ENCODE peak calls at places on chromosomes 6 and 20, in six cellular contexts. D is PC-3, J is cardiac fibroblast, I is GM13977, K is GM10248, M is heart left ventricle. L is an unnamed sample.

GRCh38 chr6:161963634-161964244 is 689.9 kb upstream of the AGPAT4 start:
- DNase-seq in M (no peak), D (no peak), J (no peak), I (no peak), K (no peak), L (no peak)

GRCh38 chr6:149264629-149265028 is 52.9 kb upstream of the TAB2 start:
- DNase-seq in J (no peak), M (no peak), K (no peak), D (no peak), I (no peak), L (no peak)

GRCh38 chr6:90374201-90374600 is 77.6 kb upstream of the BACH2 start:
- DNase-seq in M (no peak), D (no peak), K (no peak), I (no peak), J (no peak), L (no peak)

GRCh38 chr20:60474385-60474910 is 516.2 kb downstream of the CDH26 start:
- DNase-seq in D (no peak), I (no peak), J (no peak), M (no peak), K (no peak), L (no peak)

GRCh38 chr6:144285548-144285797 is 338 bp downstream of the UTRN start:
- DNase-seq in M (no peak), J (no peak), I (no peak), D (peak), K (no peak), L (peak)

GRCh38 chr20:1294497-1294896 is 28.4 kb downstream of the SNPH start:
- DNase-seq in K (no peak), J (no peak), I (no peak), D (no peak), M (no peak), L (no peak)

GRCh38 chr6:135901776-135902524 is 50.4 kb downstream of the PDE7B start:
- DNase-seq in D (no peak), J (peak), M (no peak), I (no peak), K (no peak), L (no peak)

GRCh38 chr20:46666818-46667515 is 15.7 kb upstream of the SLC13A3 start:
- DNase-seq in I (no peak), D (no peak), K (no peak), M (no peak), J (no peak), L (no peak)

GRCh38 chr20:8480597-8480996 is 348.5 kb downstream of the PLCB1 start:
- DNase-seq in I (no peak), J (no peak), K (no peak), D (no peak), M (no peak), L (no peak)

GRCh38 chr6:39003072-39003471 is 45.5 kb upstream of the GLP1R start:
- DNase-seq in M (no peak), I (no peak), J (peak), D (peak), K (no peak), L (no peak)

GRCh38 chr6:144417686-144418085 is 132.6 kb downstream of the UTRN start:
- DNase-seq in I (no peak), M (no peak), J (peak), D (peak), K (no peak), L (no peak)

GRCh38 chr6:168122011-168122410 is 43.0 kb upstream of the FRMD1 start:
- DNase-seq in K (no peak), M (no peak), I (peak), J (no peak), D (no peak), L (no peak)

GRCh38 chr20:44083220-44083933 is 103.6 kb downstream of the JPH2 start:
- DNase-seq in D (peak), J (peak), I (no peak), K (no peak), M (peak), L (no peak)

GRCh38 chr6:28953039-28953872 is 29.5 kb upstream of the TRIM27 start:
- DNase-seq in K (peak), J (peak), I (peak), D (peak), M (no peak), L (peak)

GRCh38 chr6:148551226-148551625 is 195.6 kb upstream of the UST start:
- DNase-seq in D (no peak), K (no peak), M (no peak), I (no peak), J (no peak), L (no peak)

GRCh38 chr20:62743777-62744317 is 35.2 kb downstream of the NTSR1 start:
- DNase-seq in J (no peak), K (no peak), D (no peak), I (no peak), M (peak), L (peak)

GRCh38 chr6:137661601-137662000 is 167.4 kb upstream of the OLIG3 start:
- DNase-seq in M (no peak), D (peak), J (peak), K (no peak), I (no peak), L (no peak)

GRCh38 chr6:159043236-159043635 is 1.6 kb downstream of the TAGAP start:
- DNase-seq in D (no peak), I (no peak), J (no peak), M (no peak), K (no peak), L (no peak)

DNA sequence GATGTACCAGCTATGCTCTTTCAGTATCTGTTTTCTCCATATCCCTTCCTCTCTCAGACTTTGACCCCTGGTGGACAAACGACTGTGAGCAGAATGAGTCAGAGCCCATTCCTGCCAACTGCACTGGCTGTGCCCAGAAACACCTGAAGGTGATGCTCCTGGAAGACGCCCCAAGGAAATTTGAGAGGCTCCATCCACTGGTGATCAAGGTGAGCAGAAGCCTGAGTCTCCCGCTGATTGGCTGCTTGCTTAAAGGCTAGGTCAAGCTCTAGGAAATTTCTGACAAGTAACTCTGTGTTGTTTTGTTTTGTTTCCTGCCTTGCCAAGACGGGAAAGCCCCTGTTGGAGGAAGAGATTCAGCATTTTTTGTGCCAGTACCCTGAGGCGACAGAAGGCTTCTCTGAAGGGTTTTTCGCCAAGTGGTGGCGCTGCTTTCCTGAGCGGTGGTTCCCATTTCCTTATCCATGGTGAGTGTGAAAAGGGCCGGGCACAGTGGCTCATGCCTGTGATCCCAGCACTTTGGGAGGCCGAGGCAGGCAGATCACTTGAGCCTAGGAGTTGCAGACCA is 28.6 kb downstream of the C6orf89 start:
- DNase-seq in K (no peak), D (peak), I (no peak), M (no peak), J (peak), L (no peak)
- TF ChIP-seq CTCF in K (no peak), D (peak), I (no peak), M (no peak), J (peak), L (no peak)

GRCh38 chr6:30100585-30101422 is 12.1 kb downstream of the TRIM31 start:
- DNase-seq in D (peak), M (peak), I (no peak), J (no peak), K (peak), L (peak)
- TF ChIP-seq CTCF in D (peak), M (no peak), I (no peak), J (no peak), K (no peak), L (no peak)

GRCh38 chr20:34955232-34956040 is at the start of the genes GSS and MYH7B:
- DNase-seq in D (peak), J (peak), I (peak), M (peak), K (peak), L (peak)
- TF ChIP-seq CTCF in D (peak), J (peak), I (peak), M (peak), K (peak), L (no peak)

GRCh38 chr20:45154183-45154582 is 20.5 kb upstream of the PI3 start:
- DNase-seq in M (no peak), K (no peak), J (peak), D (no peak), I (no peak), L (no peak)
- TF ChIP-seq CTCF in M (no peak), K (no peak), J (no peak), D (no peak), I (no peak), L (no peak)

GRCh38 chr6:16228709-16229665 is 9.4 kb upstream of the GMPR start:
- DNase-seq in J (no peak), D (peak), K (no peak), M (no peak), I (no peak), L (no peak)
- TF ChIP-seq CTCF in J (no peak), D (peak), K (no peak), M (peak), I (peak), L (no peak)

GRCh38 chr6:71510057-71510713 is 221.6 kb downstream of the OGFRL1 start:
- DNase-seq in D (peak), I (peak), J (peak), K (peak), M (peak), L (peak)
- TF ChIP-seq CTCF in D (peak), I (peak), J (peak), K (peak), M (peak), L (peak)

GRCh38 chr20:4601630-4602296 is 119.9 kb upstream of the PRND start:
- DNase-seq in I (no peak), M (peak), J (no peak), D (peak), K (no peak), L (no peak)
- TF ChIP-seq CTCF in I (no peak), M (no peak), J (no peak), D (no peak), K (no peak), L (no peak)

L was measured in B cell.